ENCODE peak calls at places on chromosomes 1 and 21, in seven cellular contexts. One of them, this sample, is unnamed.

GRCh38 chr1:115744876-115745275 is 23.6 kb downstream of the CASQ2 start:
- DNase-seq in HTR-8/SVneo: no peak
- DNase-seq in EL: peak
- DNase-seq in amygdala: no peak
- DNase-seq in aorta: no peak
- DNase-seq in astrocyte of the spinal cord: no peak
- DNase-seq in progenitor cell of endocrine pancreas: no peak
- DNase-seq in this sample: no peak

GRCh38 chr1:9787702-9788101 is 36.1 kb downstream of the CLSTN1 start:
- DNase-seq in EL: no peak
- DNase-seq in progenitor cell of endocrine pancreas: no peak
- DNase-seq in astrocyte of the spinal cord: no peak
- DNase-seq in aorta: peak
- DNase-seq in HTR-8/SVneo: no peak
- DNase-seq in amygdala: no peak
- DNase-seq in this sample: no peak

GRCh38 chr1:207454046-207454964 is at the start of gene CR2:
- DNase-seq in astrocyte of the spinal cord: no peak
- DNase-seq in aorta: peak
- DNase-seq in HTR-8/SVneo: no peak
- DNase-seq in amygdala: no peak
- DNase-seq in progenitor cell of endocrine pancreas: peak
- DNase-seq in EL: peak
- DNase-seq in this sample: no peak

GRCh38 chr21:15682182-15682895 is 47.4 kb upstream of the USP25 start:
- DNase-seq in progenitor cell of endocrine pancreas: no peak
- DNase-seq in aorta: no peak
- DNase-seq in EL: peak
- DNase-seq in astrocyte of the spinal cord: peak
- DNase-seq in HTR-8/SVneo: peak
- DNase-seq in amygdala: no peak
- DNase-seq in this sample: peak

GRCh38 chr1:61839702-61840101 is 97.4 kb downstream of the PATJ start:
- DNase-seq in HTR-8/SVneo: no peak
- DNase-seq in EL: peak
- DNase-seq in progenitor cell of endocrine pancreas: no peak
- DNase-seq in aorta: no peak
- DNase-seq in amygdala: no peak
- DNase-seq in astrocyte of the spinal cord: peak
- DNase-seq in this sample: peak

GRCh38 chr1:85579619-85580018 is 942 bp upstream of the CCN1 start:
- DNase-seq in astrocyte of the spinal cord: peak
- DNase-seq in aorta: peak
- DNase-seq in amygdala: no peak
- DNase-seq in EL: peak
- DNase-seq in HTR-8/SVneo: no peak
- DNase-seq in progenitor cell of endocrine pancreas: no peak
- DNase-seq in this sample: peak

GRCh38 chr1:31703431-31704260 is at the start of gene COL16A1:
- DNase-seq in astrocyte of the spinal cord: peak
- DNase-seq in HTR-8/SVneo: no peak
- DNase-seq in amygdala: peak
- DNase-seq in aorta: peak
- DNase-seq in progenitor cell of endocrine pancreas: no peak
- DNase-seq in EL: peak
- DNase-seq in this sample: peak

GRCh38 chr1:204448321-204448964 is 36.8 kb upstream of the PPP1R15B start:
- DNase-seq in HTR-8/SVneo: no peak
- DNase-seq in astrocyte of the spinal cord: no peak
- DNase-seq in EL: peak
- DNase-seq in amygdala: no peak
- DNase-seq in progenitor cell of endocrine pancreas: no peak
- DNase-seq in aorta: peak
- DNase-seq in this sample: no peak

GRCh38 chr1:205578780-205579571 is 52.8 kb downstream of the ELK4 start:
- DNase-seq in aorta: peak
- DNase-seq in EL: no peak
- DNase-seq in amygdala: no peak
- DNase-seq in HTR-8/SVneo: no peak
- DNase-seq in astrocyte of the spinal cord: no peak
- DNase-seq in progenitor cell of endocrine pancreas: no peak
- DNase-seq in this sample: no peak

GRCh38 chr1:234295039-234295438 is 78.2 kb upstream of the COA6 start:
- DNase-seq in HTR-8/SVneo: no peak
- DNase-seq in progenitor cell of endocrine pancreas: no peak
- DNase-seq in aorta: no peak
- DNase-seq in EL: no peak
- DNase-seq in astrocyte of the spinal cord: no peak
- DNase-seq in amygdala: no peak
- DNase-seq in this sample: no peak

GRCh38 chr1:12600880-12601633 is 17.0 kb downstream of the DHRS3 start:
- DNase-seq in HTR-8/SVneo: no peak
- DNase-seq in EL: no peak
- DNase-seq in aorta: no peak
- DNase-seq in amygdala: no peak
- DNase-seq in progenitor cell of endocrine pancreas: no peak
- DNase-seq in astrocyte of the spinal cord: no peak
- DNase-seq in this sample: no peak

GRCh38 chr1:159973350-159973940 is 19.4 kb upstream of the SLAMF9 start:
- DNase-seq in amygdala: no peak
- DNase-seq in astrocyte of the spinal cord: no peak
- DNase-seq in aorta: no peak
- DNase-seq in progenitor cell of endocrine pancreas: no peak
- DNase-seq in EL: no peak
- DNase-seq in HTR-8/SVneo: no peak
- DNase-seq in this sample: no peak

GRCh38 chr1:167409183-167409582 is 109.1 kb downstream of the CD247 start:
- DNase-seq in aorta: no peak
- DNase-seq in HTR-8/SVneo: no peak
- DNase-seq in amygdala: no peak
- DNase-seq in EL: no peak
- DNase-seq in progenitor cell of endocrine pancreas: no peak
- DNase-seq in astrocyte of the spinal cord: no peak
- DNase-seq in this sample: no peak

GRCh38 chr21:16002872-16003466 is 273.2 kb downstream of the USP25 start:
- DNase-seq in astrocyte of the spinal cord: peak
- DNase-seq in aorta: no peak
- DNase-seq in amygdala: no peak
- DNase-seq in EL: peak
- DNase-seq in HTR-8/SVneo: peak
- DNase-seq in progenitor cell of endocrine pancreas: no peak
- DNase-seq in this sample: peak

GRCh38 chr1:59952065-59952464 is 25.5 kb upstream of the CYP2J2 start:
- DNase-seq in amygdala: no peak
- DNase-seq in progenitor cell of endocrine pancreas: no peak
- DNase-seq in EL: peak
- DNase-seq in astrocyte of the spinal cord: no peak
- DNase-seq in aorta: no peak
- DNase-seq in HTR-8/SVneo: no peak
- DNase-seq in this sample: peak

GRCh38 chr1:78501203-78501602 is 10.4 kb downstream of the PTGFR start:
- DNase-seq in HTR-8/SVneo: no peak
- DNase-seq in aorta: no peak
- DNase-seq in astrocyte of the spinal cord: no peak
- DNase-seq in EL: no peak
- DNase-seq in progenitor cell of endocrine pancreas: no peak
- DNase-seq in amygdala: no peak
- DNase-seq in this sample: no peak

GRCh38 chr21:45302082-45303061 is 14.7 kb upstream of the POFUT2 start:
- DNase-seq in EL: no peak
- DNase-seq in astrocyte of the spinal cord: peak
- DNase-seq in aorta: peak
- DNase-seq in HTR-8/SVneo: no peak
- DNase-seq in progenitor cell of endocrine pancreas: no peak
- DNase-seq in amygdala: no peak
- DNase-seq in this sample: no peak

GRCh38 chr1:177505905-177506590 is 335.3 kb downstream of the BRINP2 start:
- DNase-seq in EL: peak
- DNase-seq in amygdala: no peak
- DNase-seq in progenitor cell of endocrine pancreas: no peak
- DNase-seq in aorta: no peak
- DNase-seq in HTR-8/SVneo: no peak
- DNase-seq in astrocyte of the spinal cord: peak
- DNase-seq in this sample: peak

GRCh38 chr1:232166942-232167341 is 463.0 kb downstream of the SIPA1L2 start:
- DNase-seq in HTR-8/SVneo: no peak
- DNase-seq in EL: no peak
- DNase-seq in amygdala: no peak
- DNase-seq in astrocyte of the spinal cord: no peak
- DNase-seq in aorta: no peak
- DNase-seq in progenitor cell of endocrine pancreas: no peak
- DNase-seq in this sample: no peak

GRCh38 chr1:156882543-156882942 is 11.0 kb upstream of the PEAR1 start:
- DNase-seq in progenitor cell of endocrine pancreas: no peak
- DNase-seq in aorta: no peak
- DNase-seq in EL: no peak
- DNase-seq in amygdala: no peak
- DNase-seq in HTR-8/SVneo: no peak
- DNase-seq in astrocyte of the spinal cord: no peak
- DNase-seq in this sample: no peak

GRCh38 chr1:121519042-121519755 is 334.4 kb downstream of the SRGAP2C start:
- DNase-seq in EL: peak
- DNase-seq in progenitor cell of endocrine pancreas: peak
- DNase-seq in aorta: peak
- DNase-seq in HTR-8/SVneo: peak
- DNase-seq in astrocyte of the spinal cord: peak
- DNase-seq in amygdala: peak
- DNase-seq in this sample: peak

GRCh38 chr21:43193651-43194302 is 25.0 kb downstream of the CRYAA start:
- DNase-seq in EL: peak
- DNase-seq in aorta: peak
- DNase-seq in progenitor cell of endocrine pancreas: peak
- DNase-seq in astrocyte of the spinal cord: peak
- DNase-seq in amygdala: no peak
- DNase-seq in HTR-8/SVneo: peak
- DNase-seq in this sample: peak

GRCh38 chr1:23020731-23021130 is 1.5 kb downstream of the KDM1A start:
- DNase-seq in progenitor cell of endocrine pancreas: no peak
- DNase-seq in aorta: no peak
- DNase-seq in amygdala: no peak
- DNase-seq in HTR-8/SVneo: no peak
- DNase-seq in EL: no peak
- DNase-seq in astrocyte of the spinal cord: peak
- DNase-seq in this sample: no peak

GRCh38 chr1:56550132-56550531 is 29.2 kb downstream of the PLPP3 start:
- DNase-seq in aorta: no peak
- DNase-seq in HTR-8/SVneo: no peak
- DNase-seq in EL: no peak
- DNase-seq in amygdala: no peak
- DNase-seq in astrocyte of the spinal cord: peak
- DNase-seq in progenitor cell of endocrine pancreas: no peak
- DNase-seq in this sample: no peak

GRCh38 chr1:53294557-53294956 is 33.3 kb downstream of the LRP8 start:
- DNase-seq in aorta: no peak
- DNase-seq in EL: peak
- DNase-seq in progenitor cell of endocrine pancreas: no peak
- DNase-seq in amygdala: peak
- DNase-seq in HTR-8/SVneo: peak
- DNase-seq in astrocyte of the spinal cord: peak
- DNase-seq in this sample: peak

GRCh38 chr1:1274931-1275431 is 1.3 kb upstream of the UBE2J2 start:
- DNase-seq in HTR-8/SVneo: no peak
- DNase-seq in astrocyte of the spinal cord: no peak
- DNase-seq in amygdala: no peak
- DNase-seq in progenitor cell of endocrine pancreas: no peak
- DNase-seq in aorta: no peak
- DNase-seq in EL: no peak
- DNase-seq in this sample: no peak

GRCh38 chr1:156140879-156141707 is 12.3 kb upstream of the SEMA4A start:
- DNase-seq in EL: peak
- DNase-seq in aorta: peak
- DNase-seq in astrocyte of the spinal cord: no peak
- DNase-seq in progenitor cell of endocrine pancreas: peak
- DNase-seq in amygdala: no peak
- DNase-seq in HTR-8/SVneo: no peak
- DNase-seq in this sample: no peak

GRCh38 chr1:230303069-230303468 is 123.1 kb downstream of the PGBD5 start:
- DNase-seq in EL: peak
- DNase-seq in astrocyte of the spinal cord: no peak
- DNase-seq in aorta: no peak
- DNase-seq in HTR-8/SVneo: no peak
- DNase-seq in progenitor cell of endocrine pancreas: no peak
- DNase-seq in amygdala: no peak
- DNase-seq in this sample: no peak

GRCh38 chr21:18117116-18117515 is 127.5 kb upstream of the CHODL start:
- DNase-seq in aorta: no peak
- DNase-seq in EL: no peak
- DNase-seq in amygdala: no peak
- DNase-seq in HTR-8/SVneo: no peak
- DNase-seq in progenitor cell of endocrine pancreas: no peak
- DNase-seq in astrocyte of the spinal cord: no peak
- DNase-seq in this sample: no peak

GRCh38 chr1:42993631-42994121 is 35.0 kb upstream of the SLC2A1 start:
- DNase-seq in HTR-8/SVneo: no peak
- DNase-seq in amygdala: peak
- DNase-seq in EL: no peak
- DNase-seq in aorta: no peak
- DNase-seq in astrocyte of the spinal cord: no peak
- DNase-seq in progenitor cell of endocrine pancreas: no peak
- DNase-seq in this sample: no peak

GRCh38 chr1:151989131-151989868 is 4.4 kb downstream of the S100A10 start:
- DNase-seq in aorta: peak
- DNase-seq in astrocyte of the spinal cord: peak
- DNase-seq in amygdala: no peak
- DNase-seq in HTR-8/SVneo: no peak
- DNase-seq in EL: peak
- DNase-seq in progenitor cell of endocrine pancreas: no peak
- DNase-seq in this sample: peak